ENCODE peak calls at places on chromosomes 5 and 9, in nine cellular contexts. R is cardiac muscle cell, Z is GM10248, X is lower lobe of right lung, G is prostate gland, O is natural killer cell, W is neural crest cell, L is brain microvascular endothelial cell, M is transverse colon. B is an unnamed sample.

GRCh38 chr9:105859428-105860091 is 165.2 kb downstream of the TMEM38B start:
- DNase-seq in L (no peak), M (no peak), G (no peak), O (no peak), W (no peak), R (no peak), X (no peak), Z (no peak), B (no peak)

GRCh38 chr9:89372230-89372816 is 54.0 kb downstream of the SECISBP2 start:
- DNase-seq in W (no peak), R (no peak), L (no peak), O (no peak), G (no peak), Z (no peak), M (no peak), X (no peak), B (no peak)

GRCh38 chr5:59136575-59136974 is 553.7 kb downstream of the RAB3C start:
- DNase-seq in X (no peak), W (no peak), M (no peak), Z (no peak), O (no peak), L (no peak), G (no peak), R (no peak), B (no peak)

GRCh38 chr9:33157960-33158359 is 9.2 kb downstream of the B4GALT1 start:
- DNase-seq in X (no peak), G (no peak), M (no peak), L (no peak), O (no peak), Z (no peak), R (no peak), W (no peak), B (no peak)

GRCh38 chr5:61754792-61755191 is 422.7 kb downstream of the ZSWIM6 start:
- DNase-seq in X (no peak), L (no peak), M (no peak), R (no peak), G (no peak), W (no peak), O (no peak), Z (no peak), B (no peak)

GRCh38 chr9:87137718-87138117 is 190.4 kb upstream of the GAS1 start:
- DNase-seq in L (no peak), O (no peak), Z (no peak), R (peak), W (no peak), G (no peak), X (no peak), M (no peak), B (no peak)

GRCh38 chr9:114889802-114890224 is 40.6 kb downstream of the TNFSF8 start:
- DNase-seq in X (peak), R (no peak), O (no peak), M (no peak), W (no peak), L (no peak), G (no peak), Z (no peak), B (no peak)

GRCh38 chr9:18390393-18390792 is 83.6 kb upstream of the ADAMTSL1 start:
- DNase-seq in R (peak), M (no peak), Z (no peak), G (no peak), X (no peak), L (peak), O (no peak), W (no peak), B (no peak)

GRCh38 chr9:109918359-109919163 is 138.6 kb downstream of the PALM2AKAP2 start:
- DNase-seq in M (peak), O (no peak), X (no peak), G (no peak), L (no peak), W (no peak), Z (peak), R (no peak), B (no peak)

GRCh38 chr9:35481347-35481975 is 8.4 kb upstream of the RUSC2 start:
- DNase-seq in X (no peak), R (peak), O (no peak), W (no peak), Z (peak), L (peak), G (peak), M (peak), B (peak)

GRCh38 chr9:121331992-121332685 is 37.9 kb downstream of the STOM start:
- DNase-seq in O (no peak), G (no peak), Z (no peak), R (no peak), X (no peak), L (peak), M (no peak), W (no peak), B (no peak)

GRCh38 chr5:98929123-98929981 is 545 bp upstream of the CHD1 start:
- DNase-seq in R (peak), W (peak), Z (peak), L (peak), M (peak), O (peak), X (peak), G (peak), B (peak)

GRCh38 chr9:124818431-124819281 is 34.6 kb upstream of the WDR38 start:
- DNase-seq in Z (no peak), R (no peak), M (no peak), W (no peak), X (peak), G (no peak), O (no peak), L (peak), B (no peak)

GRCh38 chr9:123401879-123402513 is 46.0 kb downstream of the CRB2 start:
- DNase-seq in R (peak), X (no peak), W (peak), Z (peak), G (no peak), O (no peak), L (peak), M (peak), B (no peak)

GRCh38 chr5:119470851-119471451 is 18.7 kb downstream of the HSD17B4 start:
- DNase-seq in X (no peak), W (no peak), R (peak), O (no peak), L (peak), Z (peak), M (no peak), G (no peak), B (no peak)

GRCh38 chr5:176614805-176615478 is 5.0 kb upstream of the GPRIN1 start:
- DNase-seq in O (no peak), W (no peak), M (no peak), R (no peak), G (no peak), L (peak), Z (no peak), X (no peak), B (no peak)

GRCh38 chr5:138623053-138623452 is 47.9 kb upstream of the HSPA9 start:
- DNase-seq in G (no peak), X (no peak), W (no peak), M (no peak), L (no peak), O (no peak), R (no peak), Z (no peak), B (no peak)

GRCh38 chr5:60183881-60184280 is 290.4 kb upstream of the PDE4D start:
- DNase-seq in Z (no peak), X (no peak), G (no peak), W (no peak), O (no peak), M (no peak), R (no peak), L (no peak), B (no peak)

GRCh38 chr5:109396965-109397364 is 12.8 kb downstream of the PJA2 start:
- DNase-seq in Z (no peak), W (no peak), O (no peak), M (no peak), R (no peak), L (no peak), G (no peak), X (no peak), B (no peak)

GRCh38 chr9:126126807-126127206 is 199.8 kb upstream of the MVB12B start:
- DNase-seq in G (no peak), O (no peak), R (no peak), X (no peak), W (no peak), M (no peak), Z (peak), L (no peak), B (no peak)

GRCh38 chr5:53037141-53037859 is 48.1 kb downstream of the ITGA2 start:
- DNase-seq in X (no peak), M (no peak), O (no peak), Z (no peak), L (no peak), R (no peak), W (no peak), G (no peak), B (no peak)

GRCh38 chr9:127014210-127014609 is 99.6 kb downstream of the RALGPS1 start:
- DNase-seq in R (no peak), Z (no peak), L (no peak), O (no peak), M (no peak), W (no peak), G (no peak), X (no peak), B (no peak)

GRCh38 chr9:33447404-33448158 is at the start of gene AQP3:
- DNase-seq in X (peak), Z (peak), R (peak), O (peak), G (peak), M (peak), L (peak), W (peak), B (no peak)

GRCh38 chr5:172713113-172713808 is 57.7 kb downstream of the DUSP1 start:
- DNase-seq in O (peak), R (peak), X (peak), L (no peak), W (peak), Z (peak), M (peak), G (peak), B (no peak)

GRCh38 chr5:107781451-107781850 is 110.7 kb upstream of the EFNA5 start:
- DNase-seq in L (peak), M (no peak), X (no peak), Z (no peak), O (no peak), R (no peak), G (no peak), W (no peak), B (no peak)

GRCh38 chr9:137278913-137279711 is 1.6 kb downstream of the TOR4A start:
- DNase-seq in R (no peak), L (no peak), W (no peak), O (no peak), M (no peak), Z (no peak), G (no peak), X (peak), B (no peak)

GRCh38 chr5:150904479-150905311 is at the start of gene ZNF300:
- DNase-seq in L (peak), R (peak), W (peak), O (peak), M (peak), Z (peak), G (peak), X (peak), B (peak)

GRCh38 chr9:125700791-125701190 is 6.2 kb downstream of the MAPKAP1 start:
- DNase-seq in R (no peak), L (no peak), O (no peak), W (no peak), X (no peak), G (no peak), Z (peak), M (no peak), B (no peak)

GRCh38 chr9:93207326-93207814 is 23.4 kb downstream of the WNK2 start:
- DNase-seq in Z (no peak), O (no peak), M (no peak), W (no peak), X (peak), L (peak), R (peak), G (no peak), B (no peak)

GRCh38 chr5:110631236-110631635 is 95.2 kb downstream of the TMEM232 start:
- DNase-seq in R (no peak), O (no peak), Z (no peak), M (no peak), G (no peak), X (no peak), L (no peak), W (no peak), B (no peak)

GRCh38 chr5:84130006-84130580 is 254.6 kb downstream of the EDIL3 start:
- DNase-seq in O (no peak), Z (no peak), M (no peak), R (no peak), L (no peak), G (no peak), X (no peak), W (no peak), B (no peak)

DNA sequence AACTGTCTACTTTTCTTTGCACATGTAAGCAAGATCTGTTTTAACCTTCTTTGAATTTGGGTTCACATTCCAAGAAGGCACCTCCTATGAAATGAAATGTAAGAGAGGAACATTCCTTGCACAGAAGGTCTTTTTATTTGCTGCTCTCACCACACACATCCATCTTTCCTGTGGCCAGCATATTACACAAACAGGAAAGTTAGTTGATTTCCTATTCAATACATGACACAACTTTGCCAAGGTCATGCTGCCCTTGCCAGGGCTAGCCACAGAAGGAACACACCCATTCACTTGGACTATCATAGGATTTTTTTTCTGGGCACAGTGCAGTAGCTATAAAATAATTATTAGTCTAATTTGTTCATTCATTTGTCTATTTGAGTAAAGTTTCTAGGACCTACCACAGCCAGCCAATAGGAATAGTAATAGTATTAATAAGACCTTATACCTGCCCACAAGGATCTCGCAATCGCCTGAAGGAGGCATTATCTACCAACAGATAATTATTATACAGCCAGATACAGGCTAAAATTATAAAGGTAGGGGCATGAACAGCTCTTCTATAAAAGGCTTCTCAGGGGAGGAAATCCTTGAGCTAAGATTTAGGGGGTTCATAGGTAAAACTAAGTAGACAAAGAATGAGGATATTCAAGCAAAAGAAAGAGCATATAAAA is 78.1 kb upstream of the NREP start:
- DNase-seq in O (no peak), G (no peak), X (no peak), L (no peak), M (no peak), Z (no peak), R (no peak), W (no peak), B (no peak)
- TF ChIP-seq CTCF in O (no peak), G (no peak), X (no peak), L (peak), M (no peak), Z (no peak), R (no peak), W (no peak), B (no peak)

GRCh38 chr5:131263648-131264452 is at the start of gene CDC42SE2:
- DNase-seq in M (peak), W (peak), R (peak), O (peak), L (peak), X (peak), Z (peak), G (peak), B (peak)
- TF ChIP-seq CTCF in M (no peak), W (peak), R (no peak), O (no peak), L (no peak), X (no peak), Z (no peak), G (peak), B (no peak)

GRCh38 chr5:1883120-1883924 is 597 bp upstream of the IRX4 start:
- DNase-seq in G (no peak), X (peak), M (no peak), L (no peak), Z (no peak), O (no peak), W (no peak), R (peak), B (no peak)
- TF ChIP-seq CTCF in G (no peak), X (no peak), M (no peak), L (peak), Z (no peak), O (no peak), W (peak), R (no peak), B (no peak)

GRCh38 chr5:144139586-144139985 is 30.9 kb downstream of the YIPF5 start:
- DNase-seq in G (no peak), Z (no peak), O (no peak), R (no peak), M (no peak), X (no peak), W (no peak), L (peak), B (no peak)
- TF ChIP-seq CTCF in G (no peak), Z (no peak), O (no peak), R (peak), M (no peak), X (no peak), W (no peak), L (peak), B (no peak)

GRCh38 chr5:132464155-132464939 is 26.2 kb downstream of the IRF1 start:
- DNase-seq in W (no peak), R (no peak), Z (no peak), X (no peak), L (no peak), M (peak), G (no peak), O (peak), B (no peak)
- TF ChIP-seq CTCF in W (no peak), R (peak), Z (no peak), X (peak), L (peak), M (peak), G (peak), O (peak), B (no peak)

B was measured in CD14-positive monocyte.